ENCODE peak calls at places on chromosomes 1 and 21, in four cellular contexts. O is ascending aorta, K is skeletal muscle cell, Q is AG10803. H is an unnamed sample.

GRCh38 chr21:45613881-45614280 is 29.6 kb upstream of the PCBP3 start:
- DNase-seq in O (no peak), Q (no peak), K (no peak), H (no peak)

GRCh38 chr1:227987181-227987580 is 19.6 kb upstream of the WNT3A start:
- DNase-seq in O (no peak), K (no peak), Q (no peak), H (no peak)

GRCh38 chr1:50724626-50725286 is 235.3 kb downstream of the FAF1 start:
- DNase-seq in K (no peak), O (no peak), Q (no peak), H (no peak)

GRCh38 chr1:28078262-28078661 is 10.1 kb downstream of the EYA3 start:
- DNase-seq in Q (no peak), K (no peak), O (no peak), H (no peak)

GRCh38 chr1:52502789-52503188 is 50.1 kb downstream of the TUT4 start:
- DNase-seq in Q (no peak), K (no peak), O (no peak), H (no peak)

GRCh38 chr1:7623886-7624285 is 147.2 kb upstream of the VAMP3 start:
- DNase-seq in Q (no peak), O (no peak), K (no peak), H (no peak)

GRCh38 chr21:42093991-42094417 is 22.9 kb downstream of the UMODL1 start:
- DNase-seq in O (peak; percentile 96), K (peak; percentile 75), Q (peak; percentile 91), H (peak; percentile 80)

GRCh38 chr1:19203440-19203839 is 6.6 kb downstream of the UBR4 start:
- DNase-seq in K (peak; percentile 27), Q (peak; percentile 79), O (peak; percentile 86), H (peak; percentile 89)

GRCh38 chr1:222928212-222928611 is 113.4 kb downstream of the DISP1 start:
- DNase-seq in K (no peak), Q (peak; percentile 23), O (no peak), H (peak; percentile 63)

GRCh38 chr1:203701606-203702005 is 63.4 kb upstream of the LAX1 start:
- DNase-seq in K (no peak), Q (no peak), O (no peak), H (peak; percentile 51)

GRCh38 chr1:238589843-238590435 is 699.2 kb upstream of the ZP4 start:
- DNase-seq in O (no peak), Q (peak; percentile 78), K (peak; percentile 81), H (no peak)

GRCh38 chr1:116921937-116922336 is 12.2 kb downstream of the PTGFRN start:
- DNase-seq in Q (no peak), O (peak; percentile 24), K (no peak), H (no peak)

GRCh38 chr1:150572918-150573647 is 6.3 kb downstream of the MCL1 start:
- DNase-seq in K (no peak), Q (peak; percentile 35), O (peak; percentile 54), H (no peak)

GRCh38 chr1:150576367-150576711 is 3.1 kb downstream of the MCL1 start:
- DNase-seq in O (no peak), Q (no peak), K (no peak), H (no peak)

GRCh38 chr1:150575518-150576366 is 3.7 kb downstream of the MCL1 start:
- DNase-seq in K (no peak), Q (peak; percentile 46), O (no peak), H (peak; percentile 15)

GRCh38 chr1:150575072-150575489 is 4.3 kb downstream of the MCL1 start:
- DNase-seq in K (no peak), O (peak; percentile 31), Q (peak; percentile 28), H (peak; percentile 7)

DNA sequence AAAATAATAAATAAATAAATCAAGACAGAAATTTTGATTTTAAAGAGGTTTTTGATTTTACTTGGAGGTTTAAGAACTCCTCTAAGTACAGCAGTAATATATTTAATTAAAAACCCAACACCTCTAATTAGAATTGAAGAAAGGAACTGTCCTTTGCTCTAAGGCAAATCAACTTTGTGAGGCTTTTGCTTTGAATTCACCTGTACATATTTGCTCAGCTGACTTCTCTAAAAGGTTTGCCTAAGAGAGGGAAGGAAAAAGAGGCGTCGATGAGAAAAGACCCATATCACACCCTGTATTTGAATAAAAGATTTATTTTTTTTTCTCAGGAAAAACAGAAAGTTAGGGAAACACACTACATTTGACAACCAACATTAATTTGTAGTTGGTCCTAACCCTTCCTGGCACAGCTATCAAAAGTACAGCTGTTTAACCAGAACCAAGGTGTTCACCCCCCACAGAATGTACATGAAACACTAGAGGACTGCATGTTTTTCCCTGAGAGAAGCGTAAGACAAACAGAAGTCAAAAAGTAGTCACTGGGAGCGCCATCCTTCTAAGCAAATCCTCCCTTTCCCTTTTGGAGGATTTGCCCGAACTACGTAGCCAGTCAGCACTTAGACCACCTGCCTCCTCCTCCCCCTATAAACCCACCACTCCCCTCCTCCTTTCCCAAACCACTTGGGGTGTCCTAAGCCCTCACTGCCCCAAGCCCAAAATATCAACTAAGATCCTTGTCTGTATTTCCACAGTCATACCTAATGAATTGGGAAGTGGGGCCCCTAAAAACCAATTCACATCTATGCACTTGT is 4.9 kb downstream of the MCL1 start:
- DNase-seq in Q (peak; percentile 40), O (peak; percentile 52), K (no peak), H (no peak)
- H3K4me3 ChIP-seq in Q (peak overlapping the region; percentile 99), O (peak overlapping the region; percentile 94), K (peak overlapping the region; percentile 66), H (no peak overlapping the region)

GRCh38 chr1:167081594-167081993 is 8.6 kb downstream of the GPA33 start:
- DNase-seq in O (no peak), K (no peak), Q (no peak), H (no peak)

GRCh38 chr1:167083871-167084270 is 6.3 kb downstream of the GPA33 start:
- DNase-seq in K (no peak), O (no peak), Q (no peak), H (no peak)

GRCh38 chr1:167083066-167083682 is 7.0 kb downstream of the GPA33 start:
- DNase-seq in K (no peak), O (no peak), Q (no peak), H (no peak)

GRCh38 chr1:167084739-167085138 is 5.4 kb downstream of the GPA33 start:
- DNase-seq in Q (no peak), O (no peak), K (no peak), H (no peak)

GRCh38 chr1:167082511-167083027 is 7.6 kb downstream of the GPA33 start:
- DNase-seq in Q (no peak), K (no peak), O (no peak), H (peak; percentile 21)
- H3K4me3 ChIP-seq in Q (no peak overlapping the region), K (no peak overlapping the region), O (no peak overlapping the region), H (no peak overlapping the region)

GRCh38 chr21:36155603-36156338 is 853 bp upstream of the DOP1B start:
- DNase-seq in K (no peak), O (no peak), Q (no peak), H (peak; percentile 79)
- H3K4me3 ChIP-seq in K (peak overlapping the region; percentile 74), O (peak overlapping the region; percentile 83), Q (peak overlapping the region; percentile 85), H (peak overlapping the region; percentile 71)

GRCh38 chr1:231962636-231963035 is 336.0 kb downstream of the DISC1 start:
- DNase-seq in O (no peak), Q (no peak), K (no peak), H (no peak)

GRCh38 chr1:231965615-231966014 is 339.0 kb downstream of the DISC1 start:
- DNase-seq in Q (no peak), O (no peak), K (no peak), H (no peak)

GRCh38 chr1:231966983-231967382 is 340.4 kb downstream of the DISC1 start:
- DNase-seq in O (no peak), Q (no peak), K (no peak), H (no peak)

GRCh38 chr1:231964955-231965354 is 338.4 kb downstream of the DISC1 start:
- DNase-seq in K (no peak), Q (no peak), O (no peak), H (no peak)

GRCh38 chr1:231964241-231964640 is 337.7 kb downstream of the DISC1 start:
- DNase-seq in K (no peak), Q (no peak), O (no peak), H (no peak)
- H3K4me3 ChIP-seq in K (no peak overlapping the region), Q (no peak overlapping the region), O (no peak overlapping the region), H (no peak overlapping the region)

DNA sequence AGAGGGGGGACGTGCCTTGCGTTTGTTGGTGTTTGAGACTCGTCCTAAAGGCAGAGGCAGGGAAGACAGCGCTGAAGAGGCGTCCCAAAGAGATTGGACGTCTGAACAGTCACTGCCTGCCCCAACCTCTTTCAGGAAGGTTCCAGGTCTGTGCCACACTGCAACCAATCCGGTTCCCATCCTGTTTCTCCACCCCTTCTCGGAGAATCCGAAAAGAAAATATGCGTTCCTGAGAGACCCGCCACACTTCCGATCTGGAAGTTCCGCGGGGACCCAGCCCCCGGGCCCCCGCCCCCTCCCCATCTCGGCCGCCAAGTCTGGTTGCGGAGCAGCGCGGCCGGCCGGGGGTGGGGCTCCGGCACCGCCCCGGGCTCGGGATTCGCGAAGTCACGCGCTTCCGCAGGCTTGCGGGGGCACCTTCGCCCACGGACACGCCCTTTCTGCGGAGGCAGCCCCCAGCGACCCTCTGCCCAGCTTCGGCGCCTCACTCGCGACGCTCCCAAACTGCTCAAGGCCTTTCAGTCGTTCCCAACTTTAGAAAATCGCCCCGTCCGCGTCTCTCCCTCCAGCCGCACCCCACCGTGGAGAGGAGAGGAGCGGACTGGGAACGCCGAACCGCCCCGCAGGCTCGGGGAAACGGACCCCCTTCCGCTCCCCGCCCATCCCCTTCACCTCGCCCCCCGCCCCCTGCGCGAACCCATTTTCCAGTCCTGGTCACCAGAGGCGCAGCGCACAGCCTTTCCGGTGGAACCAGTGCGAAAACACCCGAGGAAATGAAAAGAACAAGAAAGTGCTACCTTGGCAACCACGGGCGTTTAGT is 124.6 kb upstream of the DPYD start:
- DNase-seq in Q (peak; percentile 70), K (no peak), O (peak; percentile 57), H (peak; percentile 39)
- H3K4me3 ChIP-seq in Q (peak overlapping the region; percentile 83), K (peak overlapping the region; percentile 60), O (peak overlapping the region; percentile 49), H (peak overlapping the region; percentile 52)

DNA sequence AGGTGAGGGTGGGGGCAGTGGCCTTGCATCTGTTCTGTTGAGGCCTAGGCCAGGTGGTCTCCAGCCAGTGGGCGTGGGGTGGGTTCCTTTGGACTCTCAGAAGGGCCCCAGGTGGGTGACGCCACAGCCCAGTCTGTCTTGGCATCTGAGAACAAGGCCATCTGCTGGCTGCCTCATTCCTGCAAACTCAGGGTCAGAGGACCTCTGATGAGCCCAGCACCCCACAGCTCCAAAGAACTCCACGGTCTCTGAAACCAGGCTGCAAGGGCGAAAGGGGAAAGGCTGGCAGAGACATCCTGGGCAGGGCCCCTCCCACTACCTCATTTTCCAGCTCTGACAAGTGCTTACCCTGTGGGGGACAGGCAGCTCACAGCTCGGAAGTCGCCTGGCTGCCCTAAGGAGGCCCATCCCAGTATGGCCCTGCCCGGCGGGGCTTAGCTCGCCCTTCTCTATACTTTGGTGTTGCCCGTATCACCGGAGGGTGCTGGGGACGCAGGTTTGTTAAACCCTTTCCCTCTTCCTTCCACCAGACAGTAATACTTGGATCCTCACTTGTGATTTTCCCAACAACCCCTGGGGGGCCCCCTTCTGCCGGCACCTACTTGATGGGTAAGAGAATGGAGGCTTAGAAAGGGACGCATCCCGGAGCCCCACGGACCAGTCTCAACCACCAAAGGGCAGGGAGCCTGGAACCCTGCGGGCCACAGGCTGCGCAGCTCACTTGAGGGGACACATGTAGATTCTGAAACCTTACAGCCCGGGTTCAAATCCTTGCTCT is 10.9 kb upstream of the EDN2 start:
- DNase-seq in O (no peak), K (no peak), Q (no peak), H (no peak)
- H3K4me3 ChIP-seq in O (no peak overlapping the region), K (peak overlapping the region; percentile 16), Q (no peak overlapping the region), H (no peak overlapping the region)